ENCODE peak calls at places on chromosomes 4 and X, in ten cellular contexts. J is mammary epithelial cell, I is body of pancreas, G is GM23248, U is upper lobe of right lung, M is esophagus squamous epithelium, W is lung, Z is psoas muscle, F is MM.1S, R is GM23338. L is an unnamed sample.

GRCh38 chr4:145760961-145761929 is 81.3 kb downstream of the C4orf51 start:
- DNase-seq in J (no peak), I (no peak), G (no peak), U (no peak), M (no peak), W (no peak), Z (no peak), F (no peak), R (no peak), L (no peak)

GRCh38 chr4:1201851-1202525 is 29.6 kb upstream of the SPON2 start:
- DNase-seq in J (no peak), I (peak; percentile 53), G (peak; percentile 35), U (peak; percentile 75), M (peak; percentile 49), W (peak; percentile 67), Z (peak; percentile 77), F (no peak), R (no peak), L (peak; percentile 87)

GRCh38 chr4:177118596-177118995 is 191.1 kb upstream of the NEIL3 start:
- DNase-seq in J (peak; percentile 62), I (no peak), G (peak; percentile 95), U (no peak), M (no peak), W (no peak), Z (peak; percentile 18), F (no peak), R (no peak), L (no peak)

GRCh38 chr4:115101675-115102074 is 11.7 kb downstream of the NDST4 start:
- DNase-seq in J (no peak), I (no peak), G (no peak), U (no peak), M (no peak), W (no peak), Z (no peak), F (no peak), R (no peak), L (no peak)

GRCh38 chr4:152385551-152385950 is 150.3 kb downstream of the FBXW7 start:
- DNase-seq in J (no peak), I (no peak), G (peak; percentile 64), U (no peak), M (no peak), W (no peak), Z (no peak), F (no peak), R (peak; percentile 21), L (no peak)

GRCh38 chr4:149885896-149886295 is 70.3 kb upstream of the IQCM start:
- DNase-seq in J (peak; percentile 21), I (no peak), G (peak; percentile 76), U (no peak), M (no peak), W (no peak), Z (no peak), F (no peak), R (no peak), L (no peak)

GRCh38 chr4:166491635-166492034 is 618.6 kb downstream of the TLL1 start:
- DNase-seq in J (peak; percentile 2), I (no peak), G (no peak), U (no peak), M (no peak), W (no peak), Z (no peak), F (no peak), R (no peak), L (no peak)

GRCh38 chr4:107600456-107600855 is 119.6 kb downstream of the PAPSS1 start:
- DNase-seq in J (no peak), I (no peak), G (peak; percentile 63), U (no peak), M (no peak), W (no peak), Z (no peak), F (no peak), R (peak; percentile 11), L (no peak)

GRCh38 chr4:187541666-187542065 is 453.9 kb upstream of the ZFP42 start:
- DNase-seq in J (no peak), I (no peak), G (peak; percentile 36), U (no peak), M (no peak), W (no peak), Z (no peak), F (no peak), R (no peak), L (no peak)

GRCh38 chr4:47221721-47222120 is 190.4 kb downstream of the GABRB1 start:
- DNase-seq in J (peak; percentile 58), I (no peak), G (peak; percentile 29), U (no peak), M (no peak), W (no peak), Z (no peak), F (no peak), R (no peak), L (no peak)

GRCh38 chr4:70678383-70678999 is 9.8 kb upstream of the UTP3 start:
- DNase-seq in J (no peak), I (no peak), G (no peak), U (no peak), M (no peak), W (no peak), Z (no peak), F (peak; percentile 96), R (no peak), L (no peak)

GRCh38 chr4:141350122-141350904 is 129.6 kb downstream of the ZNF330 start:
- DNase-seq in J (peak; percentile 82), I (peak; percentile 89), G (peak; percentile 88), U (peak; percentile 37), M (no peak), W (no peak), Z (no peak), F (no peak), R (no peak), L (no peak)

GRCh38 chr4:121154103-121154515 is 10.0 kb downstream of the TNIP3 start:
- DNase-seq in J (no peak), I (no peak), G (no peak), U (no peak), M (no peak), W (no peak), Z (no peak), F (peak; percentile 58), R (no peak), L (no peak)

GRCh38 chr4:139814285-139815015 is 148.8 kb downstream of the MGST2 start:
- DNase-seq in J (peak; percentile 33), I (no peak), G (peak; percentile 59), U (no peak), M (no peak), W (peak; percentile 36), Z (no peak), F (no peak), R (no peak), L (no peak)

DNA sequence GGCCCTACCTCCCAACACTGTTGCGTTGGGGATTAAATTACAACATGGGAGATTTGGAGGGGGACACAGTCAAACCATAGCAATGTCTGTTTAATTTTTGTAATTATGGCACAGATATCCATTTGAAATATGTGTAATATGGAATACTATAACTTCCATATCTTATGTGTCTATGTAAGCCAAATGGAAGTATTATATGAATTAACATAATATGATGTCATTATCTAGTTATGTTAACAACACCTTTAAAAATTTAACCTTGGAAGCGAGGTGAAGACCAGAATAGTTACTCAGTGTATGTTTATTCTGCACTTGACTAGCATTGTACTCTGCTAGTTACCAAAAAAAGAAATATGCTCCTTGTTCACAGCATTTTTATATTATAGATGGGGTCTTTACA is 4.3 kb downstream of the SMARCA5 start:
- DNase-seq in J (no peak), I (no peak), G (no peak), U (no peak), M (no peak), W (no peak), Z (no peak), F (no peak), R (no peak), L (no peak)
- H3K4me1 ChIP-seq in J (peaks cover 6% of the 10 kb centered on the region), I (peaks cover 48% of the 10 kb centered on the region), G (peaks cover 32% of the 10 kb centered on the region), U (peaks cover 44% of the 10 kb centered on the region), M (peaks cover 7% of the 10 kb centered on the region), W (no peaks in the 10 kb centered on the region), Z (peaks cover 41% of the 10 kb centered on the region), F (peaks cover 16% of the 10 kb centered on the region), R (peaks cover 18% of the 10 kb centered on the region), L (peaks cover 38% of the 10 kb centered on the region)

GRCh38 chr4:159210975-159211374 is 108.1 kb downstream of the RAPGEF2 start:
- DNase-seq in J (no peak), I (no peak), G (no peak), U (no peak), M (no peak), W (no peak), Z (no peak), F (no peak), R (no peak), L (no peak)

GRCh38 chr4:159209249-159209648 is 106.4 kb downstream of the RAPGEF2 start:
- DNase-seq in J (no peak), I (no peak), G (no peak), U (no peak), M (no peak), W (no peak), Z (no peak), F (no peak), R (peak; percentile 57), L (no peak)

GRCh38 chr4:159216834-159217233 is 114.0 kb downstream of the RAPGEF2 start:
- DNase-seq in J (no peak), I (no peak), G (no peak), U (no peak), M (no peak), W (no peak), Z (no peak), F (no peak), R (no peak), L (no peak)

DNA sequence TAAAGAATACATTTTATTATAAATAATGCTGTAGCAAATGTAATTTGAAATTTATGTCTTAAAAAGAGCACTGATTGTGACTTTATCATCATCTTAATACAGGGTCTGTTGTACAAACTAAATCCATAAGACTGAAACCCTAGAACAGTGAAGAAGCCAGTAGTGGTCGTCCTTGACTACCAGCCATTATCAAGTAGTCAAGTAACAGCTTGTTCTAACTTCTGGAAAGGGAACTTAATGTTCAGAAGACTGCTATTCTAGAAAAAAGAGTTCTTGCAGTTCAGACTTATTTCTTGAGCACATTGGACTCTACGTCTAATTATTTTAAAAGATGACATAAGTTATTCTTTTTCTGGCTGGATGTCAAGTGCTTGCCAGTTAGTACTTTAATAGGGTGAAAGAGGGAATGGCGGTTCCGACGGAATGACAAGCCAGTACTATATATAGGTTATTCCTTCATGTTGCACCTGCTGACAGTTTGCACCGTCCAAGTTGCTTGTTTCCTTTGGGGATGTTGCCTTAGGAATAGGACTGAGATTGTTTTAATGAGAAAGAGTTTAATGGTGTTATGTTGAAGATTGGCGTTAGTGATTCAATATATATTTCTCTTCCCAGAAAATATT is 109.9 kb downstream of the RAPGEF2 start:
- DNase-seq in J (no peak), I (no peak), G (no peak), U (no peak), M (no peak), W (no peak), Z (no peak), F (no peak), R (no peak), L (no peak)
- H3K4me3 ChIP-seq in J (no peak overlapping the region), I (no peak overlapping the region), G (no peak overlapping the region), U (no peak overlapping the region), M (no peak overlapping the region), W (no peak overlapping the region), Z (peak overlapping the region; percentile 45), F (no peak overlapping the region), R (no peak overlapping the region), L (no peak overlapping the region)

GRCh38 chr4:2500547-2500946 is 31.6 kb downstream of the RNF4 start:
- DNase-seq in J (no peak), I (no peak), G (peak; percentile 35), U (no peak), M (no peak), W (no peak), Z (no peak), F (no peak), R (no peak), L (no peak)
- H3K36me3 ChIP-seq in J (peaks cover 34% of the 10 kb centered on the region), I (no peaks in the 10 kb centered on the region), G (peaks cover 49% of the 10 kb centered on the region), U (peaks cover 83% of the 10 kb centered on the region), M (peaks cover 94% of the 10 kb centered on the region), W (peaks cover 16% of the 10 kb centered on the region), Z (peaks cover 74% of the 10 kb centered on the region), F (peaks cover 26% of the 10 kb centered on the region), R (peaks cover 59% of the 10 kb centered on the region), L (peaks cover 52% of the 10 kb centered on the region)

GRCh38 chrX:149830192-149830873 is 48.6 kb downstream of the MAGEA9 start:
- DNase-seq in J (peak; percentile 42), I (no peak), G (peak; percentile 54), U (no peak), M (no peak), W (no peak), Z (no peak), F (no peak), R (peak; percentile 72), L (no peak)
- H3K4me1 ChIP-seq in J (peaks cover 10% of the 10 kb centered on the region), I (no peaks in the 10 kb centered on the region), G (peaks cover 6% of the 10 kb centered on the region), U (no peaks in the 10 kb centered on the region), M (peaks cover 5% of the 10 kb centered on the region), W (no peaks in the 10 kb centered on the region), Z (no peaks in the 10 kb centered on the region), F (no peaks in the 10 kb centered on the region), R (peaks cover 43% of the 10 kb centered on the region), L (peaks cover 12% of the 10 kb centered on the region)

L was measured in CD8-positive, alpha-beta T cell.